ENCODE peak calls at places on chromosome 1, in four cellular contexts. One of them, this sample, is unnamed. For H3K9me3, the result is how much of the 10 kb centered on the place peaks cover.

GRCh38 chr1:95754412-95754811 is 520.4 kb downstream of the RWDD3 start:
- DNase-seq in neural progenitor cell: no peak
- DNase-seq in right cardiac atrium: peak
- DNase-seq in keratinocyte: no peak
- DNase-seq in this sample: no peak

GRCh38 chr1:178442925-178443324 is 53.8 kb downstream of the CLEC20A start:
- DNase-seq in right cardiac atrium: no peak
- DNase-seq in keratinocyte: no peak
- DNase-seq in neural progenitor cell: no peak
- DNase-seq in this sample: no peak

GRCh38 chr1:77126309-77126708 is 92.9 kb downstream of the PIGK start:
- DNase-seq in keratinocyte: no peak
- DNase-seq in neural progenitor cell: peak
- DNase-seq in right cardiac atrium: no peak
- DNase-seq in this sample: peak

GRCh38 chr1:234111458-234112142 is 207.1 kb downstream of the SLC35F3 start:
- DNase-seq in right cardiac atrium: peak
- DNase-seq in neural progenitor cell: peak
- DNase-seq in keratinocyte: no peak
- DNase-seq in this sample: peak

GRCh38 chr1:109669246-109669948 is 1.5 kb downstream of the GSTM2 start:
- DNase-seq in keratinocyte: no peak
- DNase-seq in neural progenitor cell: no peak
- DNase-seq in right cardiac atrium: no peak
- DNase-seq in this sample: no peak

GRCh38 chr1:22754824-22755223 is 44.2 kb downstream of the EPHB2 start:
- DNase-seq in keratinocyte: no peak
- DNase-seq in neural progenitor cell: no peak
- DNase-seq in right cardiac atrium: no peak
- DNase-seq in this sample: no peak

GRCh38 chr1:41427022-41427942 is 57.2 kb downstream of the EDN2 start:
- DNase-seq in neural progenitor cell: peak
- DNase-seq in right cardiac atrium: peak
- DNase-seq in keratinocyte: no peak
- DNase-seq in this sample: no peak

GRCh38 chr1:197984273-197984672 is 67.1 kb downstream of the LHX9 start:
- DNase-seq in neural progenitor cell: no peak
- DNase-seq in keratinocyte: no peak
- DNase-seq in right cardiac atrium: no peak
- DNase-seq in this sample: no peak

GRCh38 chr1:186715887-186716809 is 35.9 kb upstream of the PTGS2 start:
- DNase-seq in neural progenitor cell: no peak
- DNase-seq in right cardiac atrium: no peak
- DNase-seq in keratinocyte: no peak
- DNase-seq in this sample: no peak

GRCh38 chr1:8510041-8510823 is 192.3 kb downstream of the SLC45A1 start:
- DNase-seq in neural progenitor cell: no peak
- DNase-seq in right cardiac atrium: peak
- DNase-seq in keratinocyte: no peak
- DNase-seq in this sample: peak

GRCh38 chr1:156914440-156914856 is 6.0 kb upstream of the LRRC71 start:
- DNase-seq in right cardiac atrium: no peak
- DNase-seq in keratinocyte: no peak
- DNase-seq in neural progenitor cell: no peak
- DNase-seq in this sample: no peak

GRCh38 chr1:229579101-229579651 is 20.7 kb upstream of the ABCB10 start:
- DNase-seq in right cardiac atrium: peak
- DNase-seq in keratinocyte: no peak
- DNase-seq in neural progenitor cell: peak
- DNase-seq in this sample: peak

GRCh38 chr1:27979151-27979858 is 19.5 kb downstream of the XKR8 start:
- DNase-seq in neural progenitor cell: peak
- DNase-seq in right cardiac atrium: no peak
- DNase-seq in keratinocyte: no peak
- DNase-seq in this sample: no peak

GRCh38 chr1:40897499-40897898 is 35.3 kb upstream of the CITED4 start:
- DNase-seq in neural progenitor cell: no peak
- DNase-seq in keratinocyte: peak
- DNase-seq in right cardiac atrium: no peak
- DNase-seq in this sample: no peak

GRCh38 chr1:119606394-119606793 is 41.7 kb downstream of the ZNF697 start:
- DNase-seq in neural progenitor cell: no peak
- DNase-seq in keratinocyte: no peak
- DNase-seq in right cardiac atrium: peak
- DNase-seq in this sample: no peak

GRCh38 chr1:67648582-67649326 is 36.2 kb upstream of the GADD45A start:
- DNase-seq in right cardiac atrium: no peak
- DNase-seq in neural progenitor cell: no peak
- DNase-seq in keratinocyte: no peak
- DNase-seq in this sample: no peak

GRCh38 chr1:161930064-161930463 is 93.6 kb downstream of the OLFML2B start:
- DNase-seq in neural progenitor cell: no peak
- DNase-seq in right cardiac atrium: no peak
- DNase-seq in keratinocyte: no peak
- DNase-seq in this sample: no peak

GRCh38 chr1:203051841-203052324 is 25.6 kb downstream of the PPFIA4 start:
- DNase-seq in right cardiac atrium: no peak
- DNase-seq in neural progenitor cell: no peak
- DNase-seq in keratinocyte: no peak
- DNase-seq in this sample: no peak

GRCh38 chr1:163205513-163205912 is 2.8 kb upstream of the RGS5 start:
- DNase-seq in neural progenitor cell: no peak
- DNase-seq in right cardiac atrium: no peak
- DNase-seq in keratinocyte: no peak
- DNase-seq in this sample: no peak

GRCh38 chr1:179208681-179209477 is 20.6 kb downstream of the ABL2 start:
- DNase-seq in neural progenitor cell: no peak
- DNase-seq in keratinocyte: no peak
- DNase-seq in right cardiac atrium: no peak
- DNase-seq in this sample: no peak

GRCh38 chr1:161177936-161178244 is 583 bp upstream of the B4GALT3 start:
- DNase-seq in keratinocyte: no peak
- DNase-seq in neural progenitor cell: no peak
- DNase-seq in right cardiac atrium: no peak
- DNase-seq in this sample: no peak

GRCh38 chr1:198519639-198520501 is 20.6 kb downstream of the ATP6V1G3 start:
- DNase-seq in neural progenitor cell: no peak
- DNase-seq in right cardiac atrium: no peak
- DNase-seq in keratinocyte: no peak
- DNase-seq in this sample: no peak

GRCh38 chr1:84020151-84020550 is 21.2 kb upstream of the TTLL7 start:
- DNase-seq in keratinocyte: no peak
- DNase-seq in right cardiac atrium: no peak
- DNase-seq in neural progenitor cell: no peak
- DNase-seq in this sample: no peak

GRCh38 chr1:10692401-10693021 is 103.9 kb downstream of the CASZ1 start:
- DNase-seq in neural progenitor cell: peak
- DNase-seq in right cardiac atrium: no peak
- DNase-seq in keratinocyte: no peak
- DNase-seq in this sample: no peak

GRCh38 chr1:19450811-19451564 is 34.4 kb downstream of the CAPZB start:
- DNase-seq in right cardiac atrium: no peak
- DNase-seq in keratinocyte: no peak
- DNase-seq in neural progenitor cell: no peak
- DNase-seq in this sample: no peak

GRCh38 chr1:19449454-19450228 is 35.7 kb downstream of the CAPZB start:
- DNase-seq in right cardiac atrium: no peak
- DNase-seq in neural progenitor cell: no peak
- DNase-seq in keratinocyte: no peak
- DNase-seq in this sample: no peak

GRCh38 chr1:19454265-19455198 is 30.8 kb downstream of the CAPZB start:
- DNase-seq in neural progenitor cell: no peak
- DNase-seq in right cardiac atrium: no peak
- DNase-seq in keratinocyte: no peak
- DNase-seq in this sample: no peak

GRCh38 chr1:19453843-19454242 is 31.5 kb downstream of the CAPZB start:
- DNase-seq in keratinocyte: no peak
- DNase-seq in neural progenitor cell: no peak
- DNase-seq in right cardiac atrium: peak
- DNase-seq in this sample: peak

GRCh38 chr1:19452221-19452663 is 33.1 kb downstream of the CAPZB start:
- DNase-seq in right cardiac atrium: peak
- DNase-seq in neural progenitor cell: no peak
- DNase-seq in keratinocyte: no peak
- DNase-seq in this sample: no peak
- H3K9me3 ChIP-seq in right cardiac atrium: under half
- H3K9me3 ChIP-seq in neural progenitor cell: under half
- H3K9me3 ChIP-seq in keratinocyte: under half
- H3K9me3 ChIP-seq in this sample: under half

GRCh38 chr1:108010581-108010980 is 45.6 kb upstream of the VAV3 start:
- DNase-seq in right cardiac atrium: no peak
- DNase-seq in keratinocyte: no peak
- DNase-seq in neural progenitor cell: no peak
- DNase-seq in this sample: no peak
- H3K9me3 ChIP-seq in right cardiac atrium: under half
- H3K9me3 ChIP-seq in keratinocyte: under half
- H3K9me3 ChIP-seq in neural progenitor cell: under half
- H3K9me3 ChIP-seq in this sample: under half

GRCh38 chr1:4564083-4564482 is 90.3 kb upstream of the AJAP1 start:
- DNase-seq in keratinocyte: no peak
- DNase-seq in neural progenitor cell: no peak
- DNase-seq in right cardiac atrium: no peak
- DNase-seq in this sample: no peak
- H3K9me3 ChIP-seq in keratinocyte: under half
- H3K9me3 ChIP-seq in neural progenitor cell: under half
- H3K9me3 ChIP-seq in right cardiac atrium: under half
- H3K9me3 ChIP-seq in this sample: under half

GRCh38 chr1:231998791-231999190 is 372.2 kb downstream of the DISC1 start:
- DNase-seq in neural progenitor cell: no peak
- DNase-seq in keratinocyte: no peak
- DNase-seq in right cardiac atrium: no peak
- DNase-seq in this sample: no peak

GRCh38 chr1:231991231-231991630 is 364.6 kb downstream of the DISC1 start:
- DNase-seq in neural progenitor cell: peak
- DNase-seq in right cardiac atrium: no peak
- DNase-seq in keratinocyte: no peak
- DNase-seq in this sample: no peak

GRCh38 chr1:231990388-231990787 is 363.8 kb downstream of the DISC1 start:
- DNase-seq in neural progenitor cell: no peak
- DNase-seq in right cardiac atrium: peak
- DNase-seq in keratinocyte: no peak
- DNase-seq in this sample: no peak

GRCh38 chr1:231993968-231994455 is 367.4 kb downstream of the DISC1 start:
- DNase-seq in keratinocyte: no peak
- DNase-seq in neural progenitor cell: no peak
- DNase-seq in right cardiac atrium: no peak
- DNase-seq in this sample: no peak
- H3K9me3 ChIP-seq in keratinocyte: under half
- H3K9me3 ChIP-seq in neural progenitor cell: under half
- H3K9me3 ChIP-seq in right cardiac atrium: under half
- H3K9me3 ChIP-seq in this sample: under half

GRCh38 chr1:72693376-72693775 is 411.0 kb upstream of the NEGR1 start:
- DNase-seq in right cardiac atrium: no peak
- DNase-seq in keratinocyte: no peak
- DNase-seq in neural progenitor cell: no peak
- DNase-seq in this sample: no peak

GRCh38 chr1:72690871-72691270 is 408.5 kb upstream of the NEGR1 start:
- DNase-seq in keratinocyte: no peak
- DNase-seq in right cardiac atrium: no peak
- DNase-seq in neural progenitor cell: no peak
- DNase-seq in this sample: no peak

GRCh38 chr1:72697410-72697809 is 415.1 kb upstream of the NEGR1 start:
- DNase-seq in neural progenitor cell: no peak
- DNase-seq in keratinocyte: no peak
- DNase-seq in right cardiac atrium: no peak
- DNase-seq in this sample: no peak

GRCh38 chr1:72693899-72694298 is 411.6 kb upstream of the NEGR1 start:
- DNase-seq in right cardiac atrium: no peak
- DNase-seq in neural progenitor cell: no peak
- DNase-seq in keratinocyte: no peak
- DNase-seq in this sample: no peak
- H3K9me3 ChIP-seq in right cardiac atrium: under half
- H3K9me3 ChIP-seq in neural progenitor cell: under half
- H3K9me3 ChIP-seq in keratinocyte: under half
- H3K9me3 ChIP-seq in this sample: under half

DNA sequence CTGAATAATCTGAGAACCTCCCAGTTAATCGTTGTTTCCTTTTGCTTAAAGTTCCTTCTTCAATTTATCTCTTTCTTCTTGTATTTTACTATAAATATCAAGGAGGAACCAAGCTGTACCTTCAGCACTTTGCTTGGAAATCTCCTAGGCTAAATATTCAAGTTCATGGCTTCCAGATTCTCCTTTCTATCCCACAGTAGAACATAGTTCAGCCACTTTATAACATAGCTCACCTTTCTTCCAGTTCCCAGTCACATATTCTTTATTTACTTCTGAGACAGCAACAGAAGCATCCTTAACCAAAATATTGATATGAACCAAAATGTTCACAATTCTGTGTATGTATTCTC is 11.0 kb downstream of the ZMYM4 start:
- DNase-seq in keratinocyte: no peak
- DNase-seq in neural progenitor cell: no peak
- DNase-seq in right cardiac atrium: no peak
- DNase-seq in this sample: no peak
- H3K9me3 ChIP-seq in keratinocyte: under half
- H3K9me3 ChIP-seq in neural progenitor cell: under half
- H3K9me3 ChIP-seq in right cardiac atrium: under half
- H3K9me3 ChIP-seq in this sample: under half

DNA sequence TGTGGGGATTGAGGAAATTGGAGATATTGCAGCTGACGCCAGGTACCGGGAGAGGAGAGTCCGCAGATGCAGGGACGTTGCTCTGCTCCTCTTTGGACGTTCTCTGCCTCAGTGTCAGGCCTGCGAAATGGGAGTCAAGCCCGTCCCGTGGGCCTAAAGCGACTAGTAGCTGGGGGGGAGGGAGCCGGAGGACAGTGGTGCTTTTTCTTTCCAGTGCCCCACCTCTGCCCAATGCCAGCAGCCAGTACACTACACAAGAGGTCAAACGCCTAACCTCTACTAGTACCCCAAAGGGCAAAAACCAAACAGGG is 413.6 kb upstream of the ESRRG start:
- DNase-seq in right cardiac atrium: no peak
- DNase-seq in keratinocyte: no peak
- DNase-seq in neural progenitor cell: no peak
- DNase-seq in this sample: no peak
- H3K9me3 ChIP-seq in right cardiac atrium: under half
- H3K9me3 ChIP-seq in keratinocyte: under half
- H3K9me3 ChIP-seq in neural progenitor cell: under half
- H3K9me3 ChIP-seq in this sample: under half

GRCh38 chr1:4696161-4696745 is 41.8 kb downstream of the AJAP1 start:
- DNase-seq in keratinocyte: no peak
- DNase-seq in right cardiac atrium: peak
- DNase-seq in neural progenitor cell: no peak
- DNase-seq in this sample: no peak
- H3K9me3 ChIP-seq in keratinocyte: under half
- H3K9me3 ChIP-seq in right cardiac atrium: under half
- H3K9me3 ChIP-seq in neural progenitor cell: under half
- H3K9me3 ChIP-seq in this sample: under half

DNA sequence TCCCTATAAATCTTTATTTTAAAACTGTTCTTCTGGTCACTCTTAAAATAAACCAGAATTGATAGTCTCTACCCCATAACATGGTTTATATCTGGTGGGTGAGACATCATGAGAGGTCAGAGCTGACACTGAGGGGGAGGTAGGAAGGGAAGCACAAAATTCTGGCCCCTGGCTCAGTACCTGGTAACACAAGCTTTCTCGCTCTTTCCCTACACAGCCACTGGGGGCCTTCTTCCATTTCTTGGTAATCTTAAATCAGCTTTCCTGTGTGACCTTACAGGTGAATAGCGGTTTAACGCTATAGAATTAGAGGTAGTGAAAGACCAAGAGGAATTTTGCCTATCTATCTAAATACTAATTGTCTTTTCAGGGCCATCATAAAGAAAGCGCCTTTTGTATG is 5.4 kb downstream of the CRNN start:
- DNase-seq in keratinocyte: no peak
- DNase-seq in neural progenitor cell: no peak
- DNase-seq in right cardiac atrium: no peak
- DNase-seq in this sample: no peak
- H3K9me3 ChIP-seq in keratinocyte: under half
- H3K9me3 ChIP-seq in neural progenitor cell: under half
- H3K9me3 ChIP-seq in right cardiac atrium: under half
- H3K9me3 ChIP-seq in this sample: under half